ENCODE peak calls at places on chromosome 11, in ten cellular contexts. P is lower leg skin, F is upper lobe of right lung, A is kidney epithelial cell, E is epithelial cell of proximal tubule, Q is coronary artery, J is stomach, X is prostate gland, Y is ascending aorta, K is K562. C is an unnamed sample.

GRCh38 chr11:85627332-85627997 is at the start of gene DLG2:
- DNase-seq in P (no peak), F (no peak), A (no peak), E (no peak), Q (no peak), J (no peak), X (peak), Y (no peak), K (no peak), C (no peak)

GRCh38 chr11:128432926-128433325 is 154.4 kb downstream of the ETS1 start:
- DNase-seq in P (no peak), F (no peak), A (no peak), E (no peak), Q (no peak), J (no peak), X (no peak), Y (no peak), K (no peak), C (no peak)

GRCh38 chr11:15493921-15494630 is 379.4 kb downstream of the INSC start:
- DNase-seq in P (no peak), F (no peak), A (peak), E (peak), Q (no peak), J (peak), X (peak), Y (no peak), K (no peak), C (no peak)

GRCh38 chr11:75785187-75785586 is 16.6 kb downstream of the DGAT2 start:
- DNase-seq in P (no peak), F (no peak), A (no peak), E (no peak), Q (no peak), J (no peak), X (no peak), Y (no peak), K (no peak), C (no peak)

GRCh38 chr11:66263785-66264184 is 4.7 kb upstream of the RAB1B start:
- DNase-seq in P (no peak), F (no peak), A (no peak), E (no peak), Q (no peak), J (no peak), X (no peak), Y (no peak), K (no peak), C (no peak)

GRCh38 chr11:25119416-25119815 is 622.6 kb downstream of the LUZP2 start:
- DNase-seq in P (no peak), F (no peak), A (no peak), E (no peak), Q (no peak), J (no peak), X (no peak), Y (no peak), K (no peak), C (no peak)

GRCh38 chr11:30706276-30706675 is 120.1 kb upstream of the MPPED2 start:
- DNase-seq in P (no peak), F (no peak), A (no peak), E (no peak), Q (no peak), J (no peak), X (no peak), Y (no peak), K (no peak), C (no peak)

GRCh38 chr11:32940865-32941264 is 48.3 kb downstream of the QSER1 start:
- DNase-seq in P (no peak), F (no peak), A (no peak), E (no peak), Q (no peak), J (no peak), X (no peak), Y (no peak), K (no peak), C (no peak)

GRCh38 chr11:119744577-119744976 is 15.6 kb upstream of the NECTIN1 start:
- DNase-seq in P (no peak), F (peak), A (no peak), E (no peak), Q (no peak), J (no peak), X (no peak), Y (no peak), K (no peak), C (no peak)

GRCh38 chr11:44964526-44965209 is 14.0 kb upstream of the TP53I11 start:
- DNase-seq in P (no peak), F (peak), A (no peak), E (no peak), Q (no peak), J (no peak), X (no peak), Y (no peak), K (no peak), C (no peak)

GRCh38 chr11:70594031-70594430 is 195.7 kb downstream of the CTTN start:
- DNase-seq in P (no peak), F (no peak), A (no peak), E (no peak), Q (no peak), J (no peak), X (no peak), Y (no peak), K (no peak), C (no peak)

GRCh38 chr11:8017894-8018741 is 31.0 kb downstream of the EIF3F start:
- DNase-seq in P (peak), F (peak), A (no peak), E (no peak), Q (peak), J (no peak), X (no peak), Y (no peak), K (no peak), C (no peak)

GRCh38 chr11:130448039-130448415 is 418 bp upstream of the ADAMTS15 start:
- DNase-seq in P (no peak), F (no peak), A (no peak), E (no peak), Q (no peak), J (no peak), X (no peak), Y (no peak), K (no peak), C (no peak)

GRCh38 chr11:130448416-130449068 is at the start of gene ADAMTS15:
- DNase-seq in P (peak), F (peak), A (no peak), E (no peak), Q (peak), J (peak), X (peak), Y (peak), K (no peak), C (no peak)

GRCh38 chr11:130451261-130452019 is 3.0 kb downstream of the ADAMTS15 start:
- DNase-seq in P (no peak), F (no peak), A (no peak), E (no peak), Q (no peak), J (peak), X (no peak), Y (no peak), K (no peak), C (no peak)

GRCh38 chr11:130449246-130449990 is 973 bp downstream of the ADAMTS15 start:
- DNase-seq in P (no peak), F (peak), A (no peak), E (no peak), Q (no peak), J (no peak), X (no peak), Y (no peak), K (no peak), C (no peak)

DNA sequence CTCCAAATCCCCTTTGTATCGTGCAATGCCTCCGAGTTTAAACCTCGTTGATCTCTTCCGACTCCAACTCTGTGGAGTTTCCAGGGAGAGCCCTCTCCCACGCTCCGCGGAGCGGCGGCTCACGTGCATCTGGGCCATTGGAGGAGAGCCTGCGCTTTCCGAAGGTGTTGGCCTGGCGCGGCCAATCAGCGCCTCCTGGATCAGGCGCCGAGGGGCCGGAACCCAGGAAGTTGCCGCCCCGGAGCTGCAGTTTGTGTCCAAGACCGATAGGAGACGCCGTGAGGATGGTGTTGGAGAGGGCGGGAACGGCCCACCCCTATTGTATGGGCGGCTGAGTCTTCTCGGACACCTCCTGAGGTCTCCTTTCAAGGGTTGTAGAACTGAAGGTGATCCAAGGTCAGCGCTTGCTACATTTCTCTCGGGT is 1.6 kb downstream of the ADAMTS15 start:
- DNase-seq in P (peak), F (peak), A (no peak), E (no peak), Q (peak), J (peak), X (no peak), Y (peak), K (no peak), C (no peak)
- H3K4me3 ChIP-seq in P (peak), F (peak), A (peak), E (peak), Q (peak), J (peak), X (peak), Y (peak), K (no peak), C (no peak)

GRCh38 chr11:132883241-132883640 is 649.1 kb downstream of the OPCML start:
- DNase-seq in P (no peak), F (no peak), A (no peak), E (no peak), Q (no peak), J (no peak), X (no peak), Y (no peak), K (no peak), C (no peak)
- TF ChIP-seq CTCF in P (no peak), F (no peak), A (no peak), E (no peak), Q (no peak), J (no peak), X (no peak), Y (no peak), K (no peak), C (no peak)

GRCh38 chr11:112965601-112966125 is 4.4 kb downstream of the NCAM1 start:
- DNase-seq in P (no peak), F (no peak), A (no peak), E (no peak), Q (no peak), J (no peak), X (no peak), Y (no peak), K (no peak), C (no peak)
- H3K4me3 ChIP-seq in P (no peak), F (no peak), A (no peak), E (no peak), Q (no peak), J (no peak), X (no peak), Y (no peak), K (no peak), C (no peak)

DNA sequence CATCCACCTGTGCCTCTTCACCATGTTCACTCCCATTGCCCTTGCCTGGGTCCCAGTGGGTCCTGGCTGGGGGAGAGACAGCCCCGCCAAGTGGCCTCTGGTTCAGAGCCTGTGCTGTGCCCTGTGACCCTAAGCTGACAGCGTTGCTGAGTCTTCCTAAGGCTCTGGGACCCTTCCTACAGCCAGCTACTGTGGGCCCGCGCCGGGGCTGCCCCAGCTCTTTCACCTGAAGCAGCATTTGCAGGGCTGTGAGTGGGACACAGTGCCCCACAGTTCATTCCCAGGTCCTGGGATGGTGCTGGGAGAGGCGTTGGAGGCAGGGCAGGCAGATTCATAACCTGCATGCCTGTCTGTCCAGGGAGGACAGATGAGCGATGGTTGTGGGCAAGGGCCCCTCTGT is 10.7 kb downstream of the TPCN2 start:
- DNase-seq in P (no peak), F (no peak), A (no peak), E (no peak), Q (no peak), J (no peak), X (no peak), Y (no peak), K (no peak), C (no peak)
- TF ChIP-seq CTCF in P (no peak), F (no peak), A (no peak), E (no peak), Q (no peak), J (no peak), X (no peak), Y (no peak), K (no peak), C (no peak)

DNA sequence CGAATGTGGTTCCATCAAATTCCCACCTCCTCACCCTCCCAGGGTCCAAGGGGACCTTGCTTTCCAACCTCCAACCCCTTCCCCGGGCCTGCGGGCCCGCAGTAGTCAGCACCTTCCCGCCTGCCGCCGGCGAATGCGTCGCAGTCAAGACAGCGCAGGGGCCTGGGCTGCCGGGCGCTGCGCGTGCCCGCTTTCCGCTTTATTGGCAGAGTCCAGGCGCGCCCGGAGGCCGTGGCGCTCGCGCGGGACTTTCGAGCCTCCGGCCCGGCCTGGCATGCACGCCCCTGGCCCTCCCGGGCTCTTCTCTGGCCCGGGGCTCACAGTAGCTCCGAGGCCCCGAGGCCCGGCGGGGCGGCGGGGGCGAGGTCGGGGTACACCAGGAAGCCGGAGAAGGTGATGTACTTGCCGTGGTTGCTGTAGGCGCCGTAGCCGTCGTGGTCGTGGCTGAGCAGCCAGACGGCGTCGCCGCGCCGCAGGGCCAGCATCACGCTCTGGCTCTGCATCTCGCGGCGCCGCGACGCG is 3.1 kb downstream of the FAM180B start:
- DNase-seq in P (no peak), F (no peak), A (no peak), E (no peak), Q (no peak), J (no peak), X (no peak), Y (no peak), K (no peak), C (no peak)
- H3K4me3 ChIP-seq in P (no peak), F (peak), A (peak), E (no peak), Q (peak), J (peak), X (peak), Y (peak), K (no peak), C (no peak)

DNA sequence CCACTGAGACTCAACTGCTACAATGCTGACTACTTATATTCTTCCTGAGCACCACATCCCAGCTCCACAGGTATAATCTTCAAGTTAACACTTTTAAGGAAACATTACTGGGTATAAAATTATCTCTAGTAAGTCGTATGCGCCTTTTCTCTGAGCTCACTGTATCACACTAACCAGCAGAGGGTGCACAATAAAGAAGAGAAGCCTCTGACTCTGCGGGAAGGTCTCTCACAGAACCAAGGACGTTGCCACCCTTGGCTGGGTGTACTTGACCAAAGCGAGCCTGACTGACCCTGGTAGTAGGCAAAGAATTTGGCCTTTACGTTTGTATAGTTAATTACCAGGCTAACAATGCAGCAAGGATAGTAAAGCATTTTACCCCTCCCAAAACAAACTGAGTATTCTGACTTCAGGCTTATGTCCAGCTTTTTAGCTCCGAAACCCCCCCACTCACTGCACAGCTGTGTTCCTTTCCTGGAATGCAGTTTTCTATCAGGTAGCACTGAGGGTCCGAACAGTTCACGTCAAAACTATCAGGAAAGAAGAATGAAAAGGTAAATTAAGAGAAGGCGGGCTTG is at the start of gene BTBD18:
- DNase-seq in P (no peak), F (no peak), A (no peak), E (peak), Q (no peak), J (peak), X (peak), Y (no peak), K (peak), C (no peak)
- TF ChIP-seq CTCF in P (no peak), F (peak), A (peak), E (peak), Q (no peak), J (peak), X (peak), Y (no peak), K (peak), C (peak)

DNA sequence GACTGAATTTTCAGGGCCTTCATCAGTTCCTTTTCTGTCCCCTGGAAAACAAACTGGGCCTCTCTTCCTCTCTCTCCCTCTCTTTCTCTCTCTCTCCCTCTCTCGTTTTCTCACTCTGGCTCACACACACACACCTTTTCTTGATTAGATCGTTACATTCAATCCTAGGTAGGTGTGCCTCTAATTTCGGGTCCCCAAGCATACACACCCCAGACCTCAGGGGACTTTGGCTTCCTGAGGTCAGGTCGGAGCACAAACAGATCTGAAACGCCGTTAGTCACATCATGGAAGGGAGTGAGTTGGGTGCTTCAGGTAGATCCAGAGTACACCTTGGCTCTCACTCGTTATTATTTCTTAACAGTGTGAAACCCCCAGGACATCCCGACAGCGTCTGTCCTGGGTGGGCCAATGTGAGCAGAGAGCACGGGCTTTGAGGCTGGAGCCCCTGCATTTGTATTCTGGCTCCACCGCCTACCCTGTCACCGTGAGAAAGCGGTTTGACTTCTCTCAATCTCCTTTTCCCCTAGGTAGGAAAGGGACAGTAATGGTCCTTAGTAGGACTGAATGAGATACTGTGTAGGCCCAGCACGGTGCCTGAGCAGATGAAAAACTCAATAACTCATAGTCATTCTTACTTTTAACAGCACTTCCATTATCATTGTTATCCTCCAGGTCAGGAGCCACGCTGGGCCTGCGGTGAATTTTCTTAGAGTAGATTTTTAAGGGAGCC is 37.3 kb upstream of the POU2AF1 start:
- DNase-seq in P (peak), F (no peak), A (no peak), E (no peak), Q (no peak), J (no peak), X (no peak), Y (no peak), K (no peak), C (no peak)
- H3K4me3 ChIP-seq in P (no peak), F (no peak), A (no peak), E (no peak), Q (no peak), J (no peak), X (no peak), Y (no peak), K (no peak), C (no peak)

C was measured in keratinocyte.